ENCODE peak calls at places on chromosomes 2 and 18, in five cellular contexts. W is psoas muscle, P is upper lobe of right lung, R is GM23248, S is fibroblast of lung. M is an unnamed sample.

GRCh38 chr2:46989491-46990230 is 74.1 kb upstream of the MCFD2 start:
- DNase-seq in R (no peak), W (no peak), S (no peak), P (no peak), M (no peak)

GRCh38 chr2:150484006-150484405 is 3.5 kb downstream of the RND3 start:
- DNase-seq in R (peak; percentile 63), W (no peak), S (no peak), P (no peak), M (no peak)

GRCh38 chr2:138534791-138535190 is 33.2 kb downstream of the SPOPL start:
- DNase-seq in R (no peak), W (no peak), P (no peak), S (no peak), M (no peak)

GRCh38 chr2:128868686-128869551 is 550.3 kb upstream of the HS6ST1 start:
- DNase-seq in R (peak; percentile 63), P (no peak), S (no peak), W (no peak), M (no peak)

GRCh38 chr2:12300927-12301326 is 415.8 kb upstream of the TRIB2 start:
- DNase-seq in P (no peak), S (no peak), R (peak; percentile 57), W (no peak), M (no peak)

GRCh38 chr2:141417246-141417797 is 713.5 kb downstream of the LRP1B start:
- DNase-seq in R (no peak), P (no peak), S (no peak), W (no peak), M (no peak)

GRCh38 chr18:12361770-12362378 is 15.2 kb downstream of the AFG3L2 start:
- DNase-seq in W (no peak), S (no peak), R (peak; percentile 15), P (no peak), M (no peak)

GRCh38 chr18:427005-427404 is 73.5 kb downstream of the COLEC12 start:
- DNase-seq in W (no peak), R (peak; percentile 95), P (no peak), S (no peak), M (no peak)

GRCh38 chr2:150224321-150224720 is 263.1 kb downstream of the RND3 start:
- DNase-seq in S (no peak), R (no peak), P (no peak), W (no peak), M (no peak)

GRCh38 chr2:236576978-236577377 is 7.4 kb downstream of the ACKR3 start:
- DNase-seq in R (no peak), S (no peak), W (no peak), P (no peak), M (no peak)

GRCh38 chr2:62409442-62409841 is 96.6 kb downstream of the TMEM17 start:
- DNase-seq in W (no peak), R (peak; percentile 86), S (no peak), P (no peak), M (no peak)

GRCh38 chr2:16604236-16604635 is 61.4 kb downstream of the CYRIA start:
- DNase-seq in S (no peak), W (no peak), P (no peak), R (no peak), M (no peak)

GRCh38 chr2:41222593-41222992 is 770.7 kb upstream of the SLC8A1 start:
- DNase-seq in W (no peak), R (no peak), P (peak; percentile 38), S (no peak), M (no peak)

GRCh38 chr18:63109789-63110188 is 209.8 kb downstream of the BCL2 start:
- DNase-seq in W (no peak), R (no peak), P (no peak), S (no peak), M (no peak)

GRCh38 chr2:26559556-26559955 is 81.6 kb downstream of the CIB4 start:
- DNase-seq in P (peak; percentile 26), S (no peak), R (no peak), W (no peak), M (no peak)

GRCh38 chr18:49400398-49401072 is 59.9 kb downstream of the DYM start:
- DNase-seq in P (no peak), W (no peak), S (peak; percentile 33), R (peak; percentile 11), M (no peak)

GRCh38 chr2:82819936-82820335 is 1639.1 kb downstream of the SUCLG1 start:
- DNase-seq in R (no peak), P (no peak), W (no peak), S (no peak), M (no peak)

GRCh38 chr2:46836295-46837111 is 79.1 kb downstream of the MCFD2 start:
- DNase-seq in P (peak; percentile 68), S (no peak), R (peak; percentile 55), W (no peak), M (no peak)

GRCh38 chr2:168699834-168700417 is 102.5 kb upstream of the NOSTRIN start:
- DNase-seq in W (peak; percentile 65), R (peak; percentile 23), S (peak; percentile 98), P (no peak), M (peak; percentile 74)

GRCh38 chr18:33579147-33579867 is 1.3 kb downstream of the ASXL3 start:
- DNase-seq in P (no peak), W (no peak), R (no peak), S (peak; percentile 43), M (no peak)

GRCh38 chr2:114108819-114109416 is 219.0 kb downstream of the ACTR3 start:
- DNase-seq in W (no peak), P (no peak), S (no peak), R (no peak), M (no peak)

GRCh38 chr2:195662138-195662537 is 5.1 kb downstream of the SLC39A10 start:
- DNase-seq in R (no peak), W (no peak), S (no peak), P (no peak), M (no peak)

GRCh38 chr2:54604771-54605350 is 118.6 kb upstream of the EML6 start:
- DNase-seq in W (no peak), P (no peak), R (no peak), S (no peak), M (no peak)

GRCh38 chr2:139876321-139876720 is 1096.1 kb upstream of the NXPH2 start:
- DNase-seq in P (no peak), R (no peak), W (no peak), S (no peak), M (no peak)

GRCh38 chr18:60062396-60062795 is 162.6 kb downstream of the PMAIP1 start:
- DNase-seq in S (no peak), W (no peak), R (no peak), P (no peak), M (no peak)

GRCh38 chr2:105102963-105103421 is 65.1 kb downstream of the MRPS9 start:
- DNase-seq in S (peak; percentile 15), R (peak; percentile 55), P (no peak), W (peak; percentile 33), M (no peak)

GRCh38 chr2:169329669-169330554 is 32.4 kb downstream of the LRP2 start:
- DNase-seq in P (peak; percentile 65), S (no peak), W (no peak), R (no peak), M (no peak)

GRCh38 chr2:30664761-30665358 is 142.4 kb downstream of the CAPN13 start:
- DNase-seq in W (peak; percentile 40), R (peak; percentile 97), S (peak; percentile 95), P (no peak), M (no peak)

GRCh38 chr2:185738679-185739472 is at the start of gene FSIP2:
- DNase-seq in P (peak; percentile 72), R (peak; percentile 47), W (peak; percentile 59), S (peak; percentile 71), M (peak; percentile 23)

GRCh38 chr2:189168876-189169499 is 10.6 kb downstream of the COL5A2 start:
- DNase-seq in P (no peak), S (no peak), R (peak; percentile 51), W (no peak), M (no peak)
- H3K4me1 ChIP-seq in P (no peaks in the 10 kb centered on the region), S (peaks cover 4% of the 10 kb centered on the region), R (peaks cover 75% of the 10 kb centered on the region), W (peaks cover 17% of the 10 kb centered on the region), M (peaks cover 45% of the 10 kb centered on the region)

DNA sequence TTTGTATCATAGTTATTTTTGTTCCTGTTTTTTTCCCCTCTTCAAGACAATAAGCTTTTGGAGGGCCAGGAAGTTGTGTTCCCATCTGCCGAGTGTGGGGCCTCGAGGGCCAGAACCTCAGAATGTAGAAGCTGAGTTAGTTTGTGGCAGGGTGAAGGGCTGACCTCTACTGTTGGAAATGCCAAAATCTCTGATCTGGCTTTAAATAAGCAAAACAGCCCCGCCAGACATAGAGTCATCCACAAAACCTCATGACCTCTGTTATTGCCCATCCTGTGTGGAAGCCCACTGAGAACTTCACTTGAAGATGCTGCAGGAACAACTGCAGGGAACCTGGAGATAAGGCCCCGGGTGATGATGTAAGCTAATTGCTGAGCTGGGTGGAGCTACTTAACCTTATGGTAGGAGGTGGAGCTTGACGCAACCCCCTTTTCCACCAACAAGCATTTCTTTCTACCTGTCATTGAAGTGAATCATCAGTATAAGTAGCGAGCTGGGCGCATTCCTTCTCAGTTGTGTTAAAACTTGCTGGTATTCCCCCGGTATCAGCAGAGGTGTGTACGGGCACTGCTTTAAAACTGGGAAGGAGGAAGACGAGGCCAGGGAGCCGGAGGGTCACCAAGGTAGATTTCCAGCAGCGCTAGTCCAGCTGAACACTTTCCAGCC is 177.2 kb downstream of the NEDD4L start:
- DNase-seq in R (peak; percentile 27), P (no peak), S (peak; percentile 32), W (no peak), M (no peak)
- H3K4me1 ChIP-seq in R (peaks cover 63% of the 10 kb centered on the region), P (peaks cover 29% of the 10 kb centered on the region), S (peaks cover 22% of the 10 kb centered on the region), W (peaks cover 16% of the 10 kb centered on the region), M (peaks cover 14% of the 10 kb centered on the region)

GRCh38 chr2:65063426-65063825 is 7.2 kb downstream of the CEP68 start:
- DNase-seq in S (no peak), P (no peak), W (no peak), R (no peak), M (no peak)

GRCh38 chr2:65061146-65061909 is 5.1 kb downstream of the CEP68 start:
- DNase-seq in S (no peak), W (no peak), P (no peak), R (no peak), M (no peak)

GRCh38 chr2:65059071-65059470 is 2.9 kb downstream of the CEP68 start:
- DNase-seq in R (no peak), S (no peak), P (no peak), W (no peak), M (no peak)

GRCh38 chr2:65062843-65063242 is 6.6 kb downstream of the CEP68 start:
- DNase-seq in R (peak; percentile 27), W (peak; percentile 41), P (no peak), S (peak; percentile 54), M (no peak)

GRCh38 chr2:65061910-65062339 is 5.7 kb downstream of the CEP68 start:
- DNase-seq in R (no peak), W (no peak), P (no peak), S (no peak), M (no peak)
- H3K4me1 ChIP-seq in R (peaks cover 29% of the 10 kb centered on the region), W (peaks cover 91% of the 10 kb centered on the region), P (peaks cover 54% of the 10 kb centered on the region), S (peaks cover 14% of the 10 kb centered on the region), M (peaks cover 24% of the 10 kb centered on the region)

GRCh38 chr2:98912957-98913915 is 22.8 kb downstream of the CRACDL start:
- DNase-seq in P (peak; percentile 60), W (no peak), R (peak; percentile 75), S (peak; percentile 24), M (no peak)
- H3K4me1 ChIP-seq in P (peaks cover 36% of the 10 kb centered on the region), W (peaks cover 17% of the 10 kb centered on the region), R (peaks cover 60% of the 10 kb centered on the region), S (peaks cover 8% of the 10 kb centered on the region), M (no peaks in the 10 kb centered on the region)

M was measured in tibial nerve.